ENCODE peak calls at places on chromosomes 2 and 18, in eight cellular contexts. W is nephron progenitor cell; G is EL; H is putamen; P is neural progenitor cell; T is breast epithelium; R is kidney epithelial cell; X is stimulated activated CD4-positive, alpha-beta T cell treated with anti-CD3 and anti-CD28 coated beads, Interleukin-15, amount 100 ng/mL, for 24 hours. I is an unnamed sample.

GRCh38 chr2:67289921-67290371 is 107.2 kb upstream of the ETAA1 start:
- DNase-seq in W (no peak), G (peak), H (no peak), P (no peak), T (no peak), R (peak), X (no peak), I (no peak)

GRCh38 chr18:2536493-2536892 is 34.8 kb downstream of the METTL4 start:
- DNase-seq in W (no peak), G (peak), H (no peak), P (no peak), T (no peak), R (no peak), X (no peak), I (no peak)

GRCh38 chr2:236711440-236711839 is 141.8 kb downstream of the ACKR3 start:
- DNase-seq in W (no peak), G (peak), H (no peak), P (no peak), T (no peak), R (no peak), X (no peak), I (no peak)

GRCh38 chr18:22026362-22026761 is 143.0 kb upstream of the GATA6 start:
- DNase-seq in W (no peak), G (no peak), H (no peak), P (no peak), T (no peak), R (no peak), X (no peak), I (peak)

GRCh38 chr2:223247136-223247535 is 195.1 kb downstream of the KCNE4 start:
- DNase-seq in W (no peak), G (peak), H (peak), P (peak), T (no peak), R (no peak), X (no peak), I (peak)

GRCh38 chr2:68465081-68465916 is 1.8 kb downstream of the FBXO48 start:
- DNase-seq in W (no peak), G (peak), H (no peak), P (no peak), T (no peak), R (no peak), X (peak), I (no peak)

GRCh38 chr2:182186132-182186735 is 200.6 kb downstream of the PPP1R1C start:
- DNase-seq in W (peak), G (peak), H (peak), P (peak), T (no peak), R (no peak), X (no peak), I (no peak)

GRCh38 chr2:238024986-238025385 is 35.8 kb upstream of the SCLY start:
- DNase-seq in W (no peak), G (peak), H (no peak), P (no peak), T (no peak), R (no peak), X (peak), I (no peak)

GRCh38 chr2:128520787-128521186 is 202.1 kb upstream of the HS6ST1 start:
- DNase-seq in W (no peak), G (no peak), H (no peak), P (no peak), T (no peak), R (no peak), X (peak), I (no peak)

GRCh38 chr2:402721-403120 is 114.8 kb upstream of the ALKAL2 start:
- DNase-seq in W (no peak), G (no peak), H (no peak), P (no peak), T (no peak), R (no peak), X (no peak), I (no peak)

GRCh38 chr18:48036191-48036590 is 105.7 kb upstream of the SMAD2 start:
- DNase-seq in W (no peak), G (peak), H (no peak), P (no peak), T (peak), R (no peak), X (no peak), I (no peak)

GRCh38 chr2:65357095-65357958 is 75.1 kb downstream of the SPRED2 start:
- DNase-seq in W (no peak), G (no peak), H (no peak), P (no peak), T (no peak), R (no peak), X (no peak), I (no peak)

GRCh38 chr2:8590940-8591339 is 90.9 kb upstream of the ID2 start:
- DNase-seq in W (no peak), G (no peak), H (no peak), P (no peak), T (no peak), R (no peak), X (no peak), I (no peak)

GRCh38 chr2:216339456-216340279 is 32.6 kb downstream of the MARCHF4 start:
- DNase-seq in W (peak), G (peak), H (peak), P (peak), T (no peak), R (no peak), X (no peak), I (peak)

GRCh38 chr18:62611395-62612241 is 88.8 kb downstream of the ZCCHC2 start:
- DNase-seq in W (peak), G (no peak), H (peak), P (peak), T (no peak), R (no peak), X (no peak), I (no peak)

GRCh38 chr2:232900811-232901701 is 31.0 kb downstream of the SNORC start:
- DNase-seq in W (peak), G (no peak), H (no peak), P (peak), T (no peak), R (no peak), X (no peak), I (no peak)

GRCh38 chr18:6666286-6666685 is 63.2 kb upstream of the ARHGAP28 start:
- DNase-seq in W (no peak), G (no peak), H (no peak), P (no peak), T (no peak), R (no peak), X (no peak), I (no peak)

GRCh38 chr18:12086249-12086648 is 7.4 kb upstream of the ANKRD62 start:
- DNase-seq in W (no peak), G (no peak), H (no peak), P (no peak), T (no peak), R (no peak), X (no peak), I (no peak)